ENCODE peak calls at places on chromosomes 2 and 18, in ten cellular contexts. V, R, X, O, H, B, E, L, C and G are unnamed samples.

GRCh38 chr18:61984293-61984692 is 91.5 kb upstream of the RNF152 start:
- DNase-seq in V (no peak), R (no peak), X (no peak), O (no peak), H (no peak), B (no peak), E (no peak), L (no peak), C (no peak), G (no peak)

GRCh38 chr2:159185401-159186130 is 100.9 kb downstream of the WDSUB1 start:
- DNase-seq in V (no peak), R (peak; percentile 30), X (no peak), O (peak; percentile 58), H (no peak), B (no peak), E (no peak), L (peak; percentile 67), C (no peak), G (no peak)

GRCh38 chr2:203905661-203906060 is 30.9 kb upstream of the ICOS start:
- DNase-seq in V (no peak), R (no peak), X (no peak), O (peak; percentile 33), H (no peak), B (no peak), E (no peak), L (no peak), C (no peak), G (no peak)

GRCh38 chr2:86412007-86412406 is 29.2 kb upstream of the KDM3A start:
- DNase-seq in V (no peak), R (no peak), X (no peak), O (no peak), H (no peak), B (no peak), E (no peak), L (no peak), C (no peak), G (no peak)

GRCh38 chr2:8424997-8425900 is 256.6 kb upstream of the ID2 start:
- DNase-seq in V (no peak), R (no peak), X (no peak), O (no peak), H (no peak), B (no peak), E (no peak), L (peak; percentile 28), C (no peak), G (no peak)

GRCh38 chr2:155913356-155913755 is 419.2 kb downstream of the NR4A2 start:
- DNase-seq in V (no peak), R (no peak), X (no peak), O (no peak), H (no peak), B (no peak), E (no peak), L (no peak), C (no peak), G (no peak)

GRCh38 chr2:195961873-195962272 is 106.8 kb downstream of the DNAH7 start:
- DNase-seq in V (no peak), R (no peak), X (no peak), O (no peak), H (no peak), B (no peak), E (no peak), L (no peak), C (no peak), G (no peak)

GRCh38 chr2:169845016-169845415 is 17.8 kb downstream of the UBR3 start:
- DNase-seq in V (no peak), R (no peak), X (no peak), O (peak; percentile 29), H (no peak), B (no peak), E (no peak), L (no peak), C (no peak), G (no peak)

GRCh38 chr2:107645586-107645985 is 181.1 kb upstream of the RGPD4 start:
- DNase-seq in V (no peak), R (no peak), X (no peak), O (no peak), H (no peak), B (no peak), E (no peak), L (no peak), C (no peak), G (no peak)

GRCh38 chr2:12261993-12262680 is 454.6 kb upstream of the TRIB2 start:
- DNase-seq in V (no peak), R (peak; percentile 17), X (no peak), O (peak; percentile 39), H (no peak), B (no peak), E (no peak), L (no peak), C (no peak), G (no peak)

GRCh38 chr2:8993902-8994278 is 9.6 kb downstream of the MBOAT2 start:
- DNase-seq in V (no peak), R (no peak), X (no peak), O (no peak), H (no peak), B (no peak), E (no peak), L (no peak), C (no peak), G (no peak)

GRCh38 chr2:15657759-15658158 is 66.1 kb downstream of the DDX1 start:
- DNase-seq in V (no peak), R (no peak), X (no peak), O (no peak), H (no peak), B (no peak), E (no peak), L (no peak), C (no peak), G (no peak)

GRCh38 chr2:40844353-40845277 is 392.7 kb upstream of the SLC8A1 start:
- DNase-seq in V (no peak), R (peak; percentile 11), X (no peak), O (no peak), H (no peak), B (no peak), E (no peak), L (peak; percentile 63), C (no peak), G (no peak)

GRCh38 chr18:54859667-54860421 is 31.6 kb downstream of the RAB27B start:
- DNase-seq in V (no peak), R (no peak), X (no peak), O (no peak), H (no peak), B (no peak), E (no peak), L (no peak), C (no peak), G (no peak)

GRCh38 chr2:204871246-204871953 is 326.1 kb downstream of the PARD3B start:
- DNase-seq in V (no peak), R (peak; percentile 77), X (no peak), O (peak; percentile 69), H (no peak), B (no peak), E (no peak), L (no peak), C (no peak), G (no peak)

GRCh38 chr18:31680836-31681568 is 3.4 kb downstream of the B4GALT6 start:
- DNase-seq in V (no peak), R (no peak), X (no peak), O (no peak), H (no peak), B (no peak), E (no peak), L (no peak), C (no peak), G (no peak)

GRCh38 chr2:103139628-103140268 is 377.9 kb downstream of the TMEM182 start:
- DNase-seq in V (no peak), R (no peak), X (no peak), O (no peak), H (no peak), B (no peak), E (no peak), L (peak; percentile 87), C (no peak), G (no peak)
- H3K9me3 ChIP-seq in V (no peaks in the 10 kb centered on the region), R (no peaks in the 10 kb centered on the region), X (no peaks in the 10 kb centered on the region), O (peaks cover 14% of the 10 kb centered on the region), H (no peaks in the 10 kb centered on the region), B (no peaks in the 10 kb centered on the region), E (no peaks in the 10 kb centered on the region), L (peaks cover 55% of the 10 kb centered on the region), C (no peaks in the 10 kb centered on the region), G (no peaks in the 10 kb centered on the region)

GRCh38 chr18:3209859-3210569 is 9.8 kb downstream of the MYOM1 start:
- DNase-seq in V (no peak), R (peak; percentile 24), X (no peak), O (no peak), H (no peak), B (no peak), E (no peak), L (no peak), C (no peak), G (peak; percentile 60)

GRCh38 chr18:3199942-3200645 is 19.7 kb downstream of the MYOM1 start:
- DNase-seq in V (no peak), R (no peak), X (no peak), O (no peak), H (no peak), B (no peak), E (no peak), L (no peak), C (no peak), G (peak; percentile 26)

GRCh38 chr18:3207565-3207964 is 12.2 kb downstream of the MYOM1 start:
- DNase-seq in V (no peak), R (no peak), X (no peak), O (peak; percentile 20), H (no peak), B (no peak), E (no peak), L (no peak), C (peak; percentile 63), G (peak; percentile 55)

GRCh38 chr18:3205239-3205638 is 14.5 kb downstream of the MYOM1 start:
- DNase-seq in V (no peak), R (no peak), X (no peak), O (no peak), H (no peak), B (no peak), E (no peak), L (no peak), C (no peak), G (no peak)
- TF ChIP-seq CTCF in V (no peak), R (no peak), X (no peak), O (no peak), H (no peak), B (no peak), E (no peak), L (no peak), C (no peak), G (no peak)

GRCh38 chr2:42960835-42961165 is 168.4 kb upstream of the HAAO start:
- DNase-seq in V (no peak), R (peak; percentile 48), X (peak; percentile 50), O (no peak), H (no peak), B (no peak), E (no peak), L (no peak), C (no peak), G (no peak)
- H3K27ac ChIP-seq in V (peak overlapping the region; percentile 65), R (no peak overlapping the region), X (peak overlapping the region; percentile 93), O (no peak overlapping the region), H (peak overlapping the region; percentile 76), B (peak overlapping the region; percentile 75), E (peak overlapping the region; percentile 94), L (no peak overlapping the region), C (peak overlapping the region; percentile 64), G (peak overlapping the region; percentile 71)

DNA sequence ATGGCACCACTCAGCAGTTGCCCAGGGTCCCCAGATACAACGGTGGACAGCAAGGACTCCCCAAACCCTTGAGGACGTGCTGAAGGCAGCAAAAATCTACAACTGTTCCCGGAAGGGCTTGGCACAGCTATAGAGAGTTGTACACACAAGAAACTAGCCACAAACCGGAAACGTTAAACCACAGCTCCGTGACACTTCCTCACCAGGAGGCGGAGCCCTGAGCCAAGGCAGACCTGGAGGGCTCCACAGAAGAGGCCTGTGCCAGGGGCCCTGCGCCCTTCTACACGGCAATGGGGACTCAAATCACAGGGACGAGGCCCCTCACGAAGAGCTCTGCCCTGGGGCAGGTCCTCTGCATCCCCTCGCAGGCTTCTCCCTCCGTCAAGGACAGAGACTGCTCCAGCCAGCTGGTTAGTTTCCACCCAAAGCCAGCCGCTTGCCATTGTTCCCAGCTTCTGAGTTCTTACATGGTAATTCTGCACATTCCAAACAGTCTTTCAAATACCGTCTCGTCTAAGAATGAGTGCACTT is 133.3 kb downstream of the HDAC4 start:
- DNase-seq in V (peak; percentile 87), R (peak; percentile 80), X (peak; percentile 57), O (peak; percentile 80), H (peak; percentile 95), B (peak; percentile 87), E (peak; percentile 63), L (no peak), C (peak; percentile 83), G (no peak)
- H3K9me3 ChIP-seq in V (no peaks in the 10 kb centered on the region), R (no peaks in the 10 kb centered on the region), X (no peaks in the 10 kb centered on the region), O (no peaks in the 10 kb centered on the region), H (no peaks in the 10 kb centered on the region), B (no peaks in the 10 kb centered on the region), E (no peaks in the 10 kb centered on the region), L (no peaks in the 10 kb centered on the region), C (no peaks in the 10 kb centered on the region), G (no peaks in the 10 kb centered on the region)